ENCODE peak calls at places on chromosomes 13 and 19, in five cellular contexts. J, P, T, B and A are unnamed samples.

GRCh38 chr19:40630571-40631160 is 29.5 kb downstream of the LTBP4 start:
- DNase-seq in J (no peak), P (no peak), T (no peak), B (no peak), A (no peak)

GRCh38 chr13:107518780-107519179 is 696.6 kb downstream of the LIG4 start:
- DNase-seq in J (no peak), P (no peak), T (no peak), B (no peak), A (no peak)

GRCh38 chr13:73335938-73336337 is 277.1 kb downstream of the KLF5 start:
- DNase-seq in J (no peak), P (no peak), T (no peak), B (no peak), A (no peak)

GRCh38 chr19:34184880-34185491 is 12.7 kb downstream of the LSM14A start:
- DNase-seq in J (no peak), P (no peak), T (no peak), B (no peak), A (no peak)

GRCh38 chr19:2034729-2035589 is 16.1 kb downstream of the MKNK2 start:
- DNase-seq in J (no peak), P (no peak), T (no peak), B (peak; percentile 68), A (peak; percentile 92)

GRCh38 chr13:94992277-94992989 is 280.1 kb upstream of the SOX21 start:
- DNase-seq in J (no peak), P (no peak), T (no peak), B (no peak), A (no peak)

GRCh38 chr19:2248136-2249009 is 750 bp upstream of the AMH start:
- DNase-seq in J (no peak), P (no peak), T (no peak), B (no peak), A (no peak)

GRCh38 chr19:1812426-1813196 is 535 bp upstream of the ATP8B3 start:
- DNase-seq in J (peak; percentile 82), P (peak; percentile 94), T (peak; percentile 36), B (peak; percentile 98), A (peak; percentile 94)

GRCh38 chr13:37715606-37716015 is 117.0 kb upstream of the POSTN start:
- DNase-seq in J (peak; percentile 21), P (no peak), T (no peak), B (no peak), A (no peak)

GRCh38 chr19:3544742-3545668 is 6.0 kb downstream of the TEKTIP1 start:
- DNase-seq in J (no peak), P (peak; percentile 37), T (peak; percentile 90), B (peak; percentile 83), A (peak; percentile 82)

GRCh38 chr13:69363360-69363759 is 744.3 kb upstream of the ATXN8OS start:
- DNase-seq in J (no peak), P (no peak), T (no peak), B (no peak), A (no peak)

GRCh38 chr19:46839752-46840151 is 10.9 kb downstream of the AP2S1 start:
- DNase-seq in J (no peak), P (no peak), T (no peak), B (no peak), A (no peak)

GRCh38 chr13:25372275-25373081 is 704 bp downstream of the ATP8A2 start:
- DNase-seq in J (no peak), P (no peak), T (no peak), B (no peak), A (no peak)

GRCh38 chr13:40789275-40790231 is at the start of gene SLC25A15:
- DNase-seq in J (peak; percentile 46), P (peak; percentile 73), T (peak; percentile 34), B (peak; percentile 93), A (peak; percentile 81)

GRCh38 chr13:23617551-23618014 is 47.4 kb downstream of the TNFRSF19 start:
- DNase-seq in J (no peak), P (no peak), T (no peak), B (no peak), A (no peak)

GRCh38 chr19:45782820-45783785 is 813 bp upstream of the DMPK start:
- DNase-seq in J (no peak), P (peak; percentile 80), T (no peak), B (no peak), A (no peak)

GRCh38 chr13:51849145-51850101 is 4.4 kb upstream of the TMEM272 start:
- DNase-seq in J (no peak), P (no peak), T (no peak), B (no peak), A (no peak)

GRCh38 chr19:4633140-4633967 is 6.0 kb upstream of the TNFAIP8L1 start:
- DNase-seq in J (peak; percentile 57), P (peak; percentile 42), T (no peak), B (peak; percentile 74), A (peak; percentile 60)

GRCh38 chr19:57135797-57136196 is 9.2 kb downstream of the ZIM3 start:
- DNase-seq in J (no peak), P (no peak), T (no peak), B (no peak), A (no peak)

GRCh38 chr19:39082745-39083598 is 1.2 kb upstream of the ACP7 start:
- DNase-seq in J (no peak), P (no peak), T (no peak), B (no peak), A (no peak)

GRCh38 chr19:38670921-38671398 is 23.5 kb downstream of the ACTN4 start:
- DNase-seq in J (no peak), P (no peak), T (no peak), B (no peak), A (no peak)

GRCh38 chr13:40318366-40318765 is 348.1 kb downstream of the FOXO1 start:
- DNase-seq in J (no peak), P (no peak), T (no peak), B (no peak), A (no peak)

GRCh38 chr19:31312004-31312403 is 37.2 kb downstream of the TSHZ3 start:
- DNase-seq in J (peak; percentile 18), P (no peak), T (no peak), B (no peak), A (no peak)

GRCh38 chr19:29577662-29577963 is 28.5 kb upstream of the POP4 start:
- DNase-seq in J (no peak), P (no peak), T (no peak), B (no peak), A (no peak)

GRCh38 chr19:5908773-5909442 is 4.2 kb downstream of the VMAC start:
- DNase-seq in J (no peak), P (no peak), T (no peak), B (no peak), A (no peak)

GRCh38 chr19:4012975-4013634 is 5.6 kb downstream of the PIAS4 start:
- DNase-seq in J (no peak), P (no peak), T (no peak), B (no peak), A (no peak)

GRCh38 chr13:99800951-99801350 is 170.6 kb downstream of the ZIC5 start:
- DNase-seq in J (no peak), P (no peak), T (no peak), B (no peak), A (no peak)

GRCh38 chr19:46761418-46761831 is 15.2 kb upstream of the STRN4 start:
- DNase-seq in J (peak; percentile 66), P (no peak), T (no peak), B (no peak), A (no peak)

GRCh38 chr13:32476021-32476731 is 48.2 kb upstream of the N4BP2L1 start:
- DNase-seq in J (no peak), P (no peak), T (no peak), B (no peak), A (no peak)

GRCh38 chr19:14381689-14382474 is 638 bp downstream of the ADGRE5 start:
- DNase-seq in J (no peak), P (peak; percentile 62), T (no peak), B (no peak), A (peak; percentile 65)

GRCh38 chr13:44667950-44668349 is 91.8 kb upstream of the TSC22D1 start:
- DNase-seq in J (no peak), P (no peak), T (no peak), B (no peak), A (no peak)

GRCh38 chr13:43441464-43441863 is 345.3 kb downstream of the ENOX1 start:
- DNase-seq in J (no peak), P (no peak), T (no peak), B (no peak), A (no peak)

GRCh38 chr13:101289764-101290163 is 126.5 kb downstream of the NALCN start:
- DNase-seq in J (peak; percentile 13), P (no peak), T (peak; percentile 35), B (no peak), A (no peak)

GRCh38 chr13:112175162-112176075 is 108.5 kb downstream of the SOX1 start:
- DNase-seq in J (no peak), P (no peak), T (no peak), B (peak; percentile 20), A (no peak)

GRCh38 chr19:29858000-29858596 is 46.3 kb downstream of the CCNE1 start:
- DNase-seq in J (no peak), P (no peak), T (no peak), B (no peak), A (peak; percentile 37)

GRCh38 chr19:38362076-38362945 is 12.1 kb upstream of the PSMD8 start:
- DNase-seq in J (no peak), P (peak; percentile 72), T (peak; percentile 27), B (peak; percentile 70), A (peak; percentile 91)

GRCh38 chr13:41588899-41589298 is 131.5 kb downstream of the RGCC start:
- DNase-seq in J (peak; percentile 74), P (no peak), T (no peak), B (no peak), A (no peak)

GRCh38 chr13:91308299-91308698 is 39.2 kb upstream of the MIR17HG start:
- DNase-seq in J (no peak), P (no peak), T (no peak), B (no peak), A (no peak)
- TF ChIP-seq CTCF in J (peak; percentile 23), P (no peak), T (no peak), B (no peak), A (no peak)

DNA sequence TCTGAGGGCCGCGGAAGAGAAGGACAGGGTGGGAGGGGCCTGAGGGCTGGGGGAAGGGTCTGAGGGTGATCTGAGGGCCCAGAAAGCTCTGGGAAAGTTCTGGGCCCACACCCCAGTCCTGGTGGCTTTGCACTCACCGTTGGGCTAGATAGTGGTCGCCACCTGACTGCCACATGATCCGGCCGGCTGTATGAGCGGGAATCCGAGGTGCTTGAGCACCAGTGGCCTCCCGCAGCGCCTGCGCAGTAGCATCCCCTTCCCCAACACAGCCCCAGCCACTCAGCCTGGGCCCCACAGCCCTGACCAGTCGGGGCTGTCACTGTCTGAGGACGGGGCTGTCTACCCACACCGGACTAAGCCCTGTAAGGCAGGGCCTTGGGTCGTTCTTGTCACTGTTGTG is 15.0 kb downstream of the PRODH2 start:
- DNase-seq in J (no peak), P (no peak), T (peak; percentile 45), B (peak; percentile 60), A (no peak)
- TF ChIP-seq CTCF in J (no peak), P (no peak), T (no peak), B (no peak), A (no peak)

GRCh38 chr19:35392742-35393350 is 22.0 kb downstream of the GPR42 start:
- DNase-seq in J (no peak), P (no peak), T (no peak), B (no peak), A (no peak)
- TF ChIP-seq CTCF in J (no peak), P (no peak), T (no peak), B (no peak), A (no peak)

DNA sequence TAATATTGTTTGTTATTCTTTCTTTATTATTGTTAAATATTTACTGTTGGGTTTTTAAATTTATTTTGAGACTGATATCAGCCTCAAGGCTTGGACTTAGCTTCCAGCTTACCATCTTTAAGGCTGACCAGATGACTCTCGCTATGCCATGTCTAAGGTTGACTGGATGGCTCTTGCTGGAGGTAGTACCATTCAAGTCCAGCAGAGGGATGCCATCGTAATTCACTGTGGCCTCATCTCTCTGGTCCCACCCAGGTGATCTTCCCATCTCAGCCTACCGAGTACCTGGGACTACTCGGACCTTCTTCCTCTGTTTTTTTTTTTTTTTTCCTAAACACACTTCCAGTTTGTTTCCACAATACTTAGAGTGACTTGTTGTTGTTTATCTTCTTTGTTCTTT is 41.7 kb upstream of the ZNF91 start:
- DNase-seq in J (no peak), P (no peak), T (no peak), B (no peak), A (no peak)
- TF ChIP-seq CTCF in J (peak; percentile 37), P (no peak), T (no peak), B (no peak), A (no peak)